ENCODE peak calls at places on chromosomes 2 and 18, in ten cellular contexts. M is lung, R is heart left ventricle, T is fibroblast of pulmonary artery, P is PC-9, H is spleen, L is body of pancreas, Q is GM12878, Z is endodermal cell, N is prostate gland. F is an unnamed sample.

GRCh38 chr2:26144031-26144430 is 28.9 kb upstream of the GAREM2 start:
- DNase-seq in Z (no peak), R (no peak), T (no peak), P (peak), Q (no peak), N (no peak), L (no peak), M (no peak), H (no peak), F (no peak)

GRCh38 chr18:36867056-36867455 is 38.1 kb downstream of the KIAA1328 start:
- DNase-seq in P (no peak), H (no peak), L (no peak), R (no peak), M (no peak), Q (no peak), T (no peak), Z (no peak), N (no peak), F (no peak)

GRCh38 chr2:9738718-9739496 is 104.4 kb upstream of the TAF1B start:
- DNase-seq in N (no peak), M (no peak), P (no peak), T (peak), Z (no peak), L (no peak), R (peak), Q (no peak), H (no peak), F (no peak)

GRCh38 chr2:208320686-208321085 is 54.6 kb downstream of the PIKFYVE start:
- DNase-seq in H (peak), P (no peak), N (no peak), L (no peak), T (peak), R (peak), M (no peak), Z (no peak), Q (peak), F (peak)

GRCh38 chr2:42799881-42800280 is 7.5 kb upstream of the HAAO start:
- DNase-seq in T (no peak), R (no peak), Z (no peak), P (no peak), M (no peak), Q (no peak), L (no peak), N (no peak), H (no peak), F (no peak)

GRCh38 chr2:100924520-100925451 is 77.3 kb upstream of the RPL31 start:
- DNase-seq in P (no peak), R (no peak), Q (peak), H (no peak), N (no peak), T (peak), M (no peak), Z (peak), L (no peak), F (peak)

GRCh38 chr2:86464654-86465053 is 23.5 kb downstream of the KDM3A start:
- DNase-seq in P (no peak), T (no peak), Z (no peak), M (no peak), Q (no peak), L (no peak), R (no peak), N (no peak), H (no peak), F (no peak)

GRCh38 chr2:53752385-53752784 is 15.2 kb upstream of the CHAC2 start:
- DNase-seq in Q (no peak), N (no peak), L (no peak), T (no peak), P (no peak), Z (no peak), M (no peak), R (no peak), H (no peak), F (no peak)

GRCh38 chr2:64273524-64274398 is 129.5 kb upstream of the PELI1 start:
- DNase-seq in M (peak), Q (no peak), R (no peak), P (peak), T (peak), H (no peak), N (peak), L (peak), Z (peak), F (peak)

GRCh38 chr18:35415511-35416427 is 38.6 kb upstream of the ZNF396 start:
- DNase-seq in N (no peak), Q (no peak), H (no peak), T (peak), L (no peak), Z (no peak), P (no peak), R (no peak), M (no peak), F (peak)

GRCh38 chr2:63834401-63834800 is 7.3 kb upstream of the UGP2 start:
- DNase-seq in T (no peak), Z (no peak), M (no peak), P (no peak), Q (no peak), H (no peak), R (no peak), N (no peak), L (no peak), F (no peak)

GRCh38 chr2:27772804-27773203 is 1.3 kb downstream of the MRPL33 start:
- DNase-seq in L (no peak), M (no peak), H (no peak), P (no peak), T (no peak), Q (no peak), R (no peak), N (no peak), Z (no peak), F (no peak)

GRCh38 chr18:64747803-64748202 is 598.9 kb upstream of the LINC00305 start:
- DNase-seq in T (no peak), L (no peak), P (no peak), R (no peak), H (no peak), N (no peak), Z (no peak), Q (no peak), M (no peak), F (no peak)

GRCh38 chr2:100902833-100903405 is 83.0 kb downstream of the NPAS2 start:
- DNase-seq in P (peak), L (no peak), Q (no peak), N (no peak), H (no peak), R (no peak), M (no peak), Z (no peak), T (peak), F (peak)

GRCh38 chr2:203407496-203407895 is 79.3 kb downstream of the ABI2 start:
- DNase-seq in M (no peak), T (no peak), R (no peak), N (no peak), Z (no peak), H (no peak), L (no peak), Q (no peak), P (no peak), F (no peak)

GRCh38 chr2:145930318-145930717 is 1410.4 kb upstream of the ZEB2 start:
- DNase-seq in P (no peak), N (no peak), Q (no peak), T (no peak), R (no peak), L (no peak), Z (no peak), M (no peak), H (no peak), F (no peak)

GRCh38 chr2:227406177-227407031 is 18.7 kb upstream of the SCYGR1 start:
- DNase-seq in L (peak), T (peak), M (peak), H (no peak), R (no peak), P (peak), Z (peak), N (peak), Q (no peak), F (peak)

GRCh38 chr2:19120941-19121750 is 237.3 kb downstream of the OSR1 start:
- DNase-seq in H (no peak), R (no peak), Q (no peak), N (no peak), T (peak), P (peak), Z (no peak), L (no peak), M (no peak), F (peak)

GRCh38 chr2:70094978-70095832 is 7.9 kb downstream of the PCBP1 start:
- DNase-seq in Z (no peak), N (peak), P (no peak), L (peak), Q (no peak), T (peak), M (peak), H (peak), R (no peak), F (peak)

GRCh38 chr18:22272242-22272641 is 102.9 kb downstream of the GATA6 start:
- DNase-seq in H (no peak), N (no peak), Z (no peak), T (peak), P (no peak), L (no peak), M (no peak), R (no peak), Q (no peak), F (no peak)

GRCh38 chr2:179675435-179675834 is 186.0 kb downstream of the ZNF385B start:
- DNase-seq in Z (no peak), L (no peak), T (no peak), R (no peak), N (no peak), P (no peak), Q (no peak), M (peak), H (no peak), F (no peak)

DNA sequence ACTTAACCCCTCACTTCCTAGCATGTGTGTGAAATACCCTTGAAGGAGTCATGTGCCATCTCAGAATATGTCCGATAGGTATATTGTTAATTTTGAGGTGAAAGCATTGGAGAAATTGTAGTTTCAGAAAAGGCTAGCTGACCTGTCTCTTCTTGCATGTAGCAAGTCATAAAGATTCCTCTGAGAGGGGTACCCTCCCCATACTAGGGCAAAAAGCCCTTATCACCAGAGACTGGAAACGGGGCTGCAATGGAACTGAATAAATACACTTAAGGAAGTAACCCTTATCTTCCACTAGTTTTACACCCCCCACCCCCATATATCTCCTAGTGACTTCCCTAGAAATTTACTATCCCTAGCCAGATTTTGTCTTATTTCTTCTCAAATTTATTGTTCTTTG is 1.8 kb upstream of the SF3B6 start:
- DNase-seq in N (no peak), Z (no peak), P (no peak), T (no peak), Q (no peak), H (no peak), L (no peak), R (no peak), M (no peak), F (no peak)
- H3K4me3 ChIP-seq in N (peak), Z (peak), P (peak), T (peak), Q (peak), H (peak), L (no peak), R (no peak), M (no peak), F (peak)

GRCh38 chr18:12478269-12479057 is 70.7 kb downstream of the PRELID3A start:
- DNase-seq in H (no peak), T (no peak), M (no peak), L (no peak), Z (no peak), N (no peak), Q (no peak), P (no peak), R (no peak), F (no peak)
- TF ChIP-seq CTCF in H (no peak), T (peak), M (no peak), L (no peak), Z (peak), N (no peak), Q (no peak), P (no peak), R (no peak), F (peak)

GRCh38 chr2:169767243-169767888 is 31.3 kb upstream of the SSB start:
- DNase-seq in M (peak), Q (no peak), R (no peak), H (no peak), P (no peak), Z (peak), N (peak), L (peak), T (peak), F (peak)

GRCh38 chr2:169765523-169765922 is 31.9 kb downstream of the KLHL23 start:
- DNase-seq in L (no peak), R (no peak), Z (no peak), P (peak), T (peak), H (no peak), N (no peak), M (no peak), Q (no peak), F (peak)

GRCh38 chr2:169771612-169772011 is 27.1 kb upstream of the SSB start:
- DNase-seq in Q (no peak), N (no peak), H (no peak), R (no peak), Z (no peak), P (no peak), L (no peak), T (no peak), M (no peak), F (no peak)

GRCh38 chr2:169770991-169771390 is 27.7 kb upstream of the SSB start:
- DNase-seq in P (no peak), H (no peak), L (no peak), Q (no peak), Z (no peak), M (no peak), T (no peak), R (no peak), N (no peak), F (no peak)

GRCh38 chr2:169768262-169768995 is 30.2 kb upstream of the SSB start:
- DNase-seq in Q (no peak), H (peak), M (peak), L (no peak), R (peak), Z (no peak), N (no peak), T (no peak), P (no peak), F (no peak)
- H3K4me3 ChIP-seq in Q (peak), H (peak), M (peak), L (peak), R (peak), Z (no peak), N (peak), T (peak), P (no peak), F (peak)

DNA sequence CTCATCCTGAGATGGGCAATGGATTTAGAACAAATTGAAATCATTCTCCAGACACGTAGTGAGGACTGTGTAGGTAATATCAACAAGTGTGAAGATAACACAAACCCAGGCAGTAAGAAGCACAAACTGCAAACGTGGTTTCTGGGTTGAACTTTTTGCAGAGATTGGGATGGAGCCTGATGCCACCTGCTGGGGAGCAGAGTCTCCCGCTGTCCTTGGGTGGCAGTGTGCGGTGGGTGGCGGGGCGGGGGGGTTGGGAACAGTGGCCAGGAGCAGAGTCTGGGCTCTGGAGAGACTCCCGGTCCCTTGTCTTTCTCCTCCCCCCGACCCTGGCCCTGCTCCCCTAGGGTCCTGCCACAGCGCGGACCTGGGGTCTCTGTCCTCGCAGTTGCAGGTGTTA is 19.5 kb downstream of the TRAF3IP1 start:
- DNase-seq in H (no peak), Z (no peak), T (no peak), R (no peak), Q (no peak), L (peak), P (peak), M (no peak), N (no peak), F (no peak)
- TF ChIP-seq CTCF in H (no peak), Z (peak), T (no peak), R (no peak), Q (no peak), L (peak), P (peak), M (no peak), N (peak), F (no peak)

GRCh38 chr18:659597-659996 is 2.1 kb downstream of the TYMS start:
- DNase-seq in R (no peak), Q (no peak), P (no peak), L (no peak), M (no peak), Z (no peak), H (no peak), N (no peak), T (no peak), F (no peak)
- H3K4me3 ChIP-seq in R (no peak), Q (peak), P (no peak), L (no peak), M (no peak), Z (peak), H (no peak), N (no peak), T (no peak), F (no peak)

GRCh38 chr18:26777316-26778053 is 88.0 kb downstream of the AQP4 start:
- DNase-seq in L (no peak), M (no peak), Z (peak), N (no peak), T (peak), R (no peak), H (no peak), P (no peak), Q (no peak), F (no peak)

GRCh38 chr18:26768388-26768787 is 97.1 kb downstream of the AQP4 start:
- DNase-seq in P (no peak), N (no peak), R (no peak), H (no peak), T (no peak), M (no peak), Z (no peak), Q (no peak), L (no peak), F (no peak)

GRCh38 chr18:26772691-26773090 is 92.8 kb downstream of the AQP4 start:
- DNase-seq in Q (no peak), H (no peak), Z (no peak), R (no peak), T (no peak), N (no peak), P (no peak), M (no peak), L (no peak), F (no peak)

DNA sequence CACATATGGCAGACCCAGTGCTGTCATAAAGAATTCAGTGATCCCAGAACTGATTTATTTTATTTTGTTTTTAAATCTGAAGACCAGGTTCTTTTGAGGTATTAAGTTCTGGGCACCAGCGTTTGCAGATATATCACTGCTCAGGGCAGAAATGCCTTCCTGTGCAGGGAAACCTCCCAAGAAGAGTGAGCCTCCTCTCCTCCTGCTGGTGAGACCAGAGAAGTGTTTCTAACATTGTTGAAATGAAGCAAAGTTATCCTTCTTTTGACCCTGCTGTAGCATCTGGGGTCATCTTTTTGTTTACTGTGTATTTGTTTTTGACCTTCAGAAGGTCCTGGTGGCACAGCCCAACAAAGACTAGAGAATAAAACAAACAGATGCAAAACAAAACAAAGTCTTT is 94.0 kb downstream of the AQP4 start:
- DNase-seq in N (no peak), M (no peak), T (peak), Z (peak), H (no peak), Q (no peak), R (no peak), P (no peak), L (peak), F (no peak)
- TF ChIP-seq CTCF in N (peak), M (no peak), T (peak), Z (peak), H (no peak), Q (peak), R (peak), P (peak), L (peak), F (peak)

GRCh38 chr2:177669625-177670330 is 277.2 kb downstream of the AGPS start:
- DNase-seq in N (no peak), R (no peak), T (no peak), L (no peak), P (no peak), M (no peak), Q (no peak), H (no peak), Z (no peak), F (no peak)
- H3K4me3 ChIP-seq in N (no peak), R (no peak), T (no peak), L (no peak), P (no peak), M (no peak), Q (no peak), H (no peak), Z (no peak), F (no peak)

GRCh38 chr2:112137516-112138142 is 556 bp upstream of the FBLN7 start:
- DNase-seq in N (no peak), P (peak), Z (no peak), Q (no peak), H (no peak), R (peak), L (peak), M (no peak), T (no peak), F (peak)

GRCh38 chr2:112140899-112141622 is 2.9 kb downstream of the FBLN7 start:
- DNase-seq in M (no peak), Q (no peak), L (no peak), R (peak), P (no peak), N (no peak), H (no peak), Z (no peak), T (no peak), F (no peak)

GRCh38 chr2:112136081-112136480 is 2.1 kb upstream of the FBLN7 start:
- DNase-seq in R (no peak), Q (no peak), P (no peak), H (no peak), L (no peak), M (no peak), Z (no peak), T (no peak), N (no peak), F (no peak)

GRCh38 chr2:112140413-112140802 is 2.2 kb downstream of the FBLN7 start:
- DNase-seq in L (no peak), T (no peak), P (no peak), R (no peak), Z (peak), M (no peak), Q (no peak), N (no peak), H (no peak), F (no peak)

GRCh38 chr2:112138143-112139032 is at the start of gene FBLN7:
- DNase-seq in Z (peak), R (peak), P (peak), Q (no peak), H (no peak), N (no peak), L (no peak), M (no peak), T (no peak), F (no peak)
- TF ChIP-seq CTCF in Z (no peak), R (no peak), P (no peak), Q (no peak), H (no peak), N (no peak), L (no peak), M (no peak), T (no peak), F (no peak)

DNA sequence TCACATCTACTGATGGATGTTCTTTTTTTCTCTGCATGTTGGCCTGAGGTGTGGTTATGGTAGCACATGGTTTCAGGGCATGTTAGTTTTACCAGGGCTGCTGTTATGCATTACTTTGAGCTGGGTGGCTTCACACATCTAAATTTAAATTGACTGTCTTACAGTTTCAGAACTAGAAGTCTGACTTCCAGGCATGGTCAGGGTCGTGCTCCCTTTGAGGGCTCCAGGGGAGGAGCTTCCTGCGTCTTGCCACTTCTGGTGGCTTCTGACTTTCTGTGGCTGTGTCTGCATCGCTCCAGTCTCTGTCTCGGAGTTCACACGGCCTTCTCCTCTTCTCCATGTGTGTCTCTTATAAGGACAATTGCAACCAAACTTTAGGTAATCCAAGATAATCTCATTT is 143.9 kb downstream of the GALR1 start:
- DNase-seq in Q (no peak), P (no peak), R (no peak), Z (no peak), M (no peak), N (no peak), L (no peak), H (no peak), T (no peak), F (no peak)
- H3K4me3 ChIP-seq in Q (no peak), P (no peak), R (no peak), Z (no peak), M (no peak), N (no peak), L (no peak), H (no peak), T (no peak), F (no peak)